ENCODE peak calls at places on chromosomes 4 and X, in eight cellular contexts. Y, U, A, M, T, S, L and Q are unnamed samples.

GRCh38 chr4:169945636-169946035 is 80.6 kb downstream of the MFAP3L start:
- DNase-seq in A (no peak), L (no peak), M (no peak), T (no peak), U (no peak), Y (no peak), S (no peak), Q (no peak)

GRCh38 chr4:85475631-85476233 is 782 bp downstream of the ARHGAP24 start:
- DNase-seq in L (peak; percentile 66), T (no peak), A (peak; percentile 42), U (peak; percentile 37), Y (peak; percentile 32), M (peak; percentile 47), S (no peak), Q (no peak)

GRCh38 chr4:37383579-37384229 is 139.2 kb downstream of the NWD2 start:
- DNase-seq in T (no peak), A (peak; percentile 14), S (peak; percentile 36), M (no peak), U (peak; percentile 25), L (peak; percentile 52), Y (peak; percentile 50), Q (peak; percentile 25)

GRCh38 chr4:69833251-69833650 is 26.7 kb downstream of the SULT1E1 start:
- DNase-seq in L (no peak), U (no peak), A (no peak), M (no peak), Y (peak; percentile 52), S (no peak), T (no peak), Q (no peak)

GRCh38 chr4:116016201-116016600 is 902.8 kb upstream of the NDST4 start:
- DNase-seq in S (peak; percentile 60), L (no peak), U (peak; percentile 86), Y (peak; percentile 98), T (no peak), M (no peak), A (no peak), Q (no peak)

GRCh38 chr4:182918044-182918607 is 940 bp upstream of the DCTD start:
- DNase-seq in A (no peak), S (no peak), T (no peak), L (no peak), M (no peak), U (no peak), Y (peak; percentile 27), Q (no peak)

GRCh38 chr4:142683503-142683902 is 162.6 kb downstream of the INPP4B start:
- DNase-seq in U (no peak), Y (peak; percentile 83), A (no peak), S (no peak), T (no peak), L (no peak), M (no peak), Q (no peak)

GRCh38 chr4:40264497-40264896 is 67.7 kb downstream of the RHOH start:
- DNase-seq in A (peak; percentile 25), S (no peak), Y (peak; percentile 87), T (no peak), U (no peak), M (no peak), L (no peak), Q (no peak)

GRCh38 chr4:22253431-22253830 is 262.4 kb downstream of the ADGRA3 start:
- DNase-seq in Y (no peak), T (no peak), M (no peak), A (no peak), U (no peak), L (no peak), S (no peak), Q (no peak)

GRCh38 chr4:184400375-184400870 is 73.9 kb downstream of the IRF2 start:
- DNase-seq in M (no peak), U (no peak), T (no peak), S (peak; percentile 15), L (no peak), Y (peak; percentile 89), A (peak; percentile 58), Q (no peak)

GRCh38 chr4:74428278-74428677 is 16.7 kb upstream of the AREG start:
- DNase-seq in M (no peak), A (no peak), T (no peak), S (no peak), U (no peak), Y (peak; percentile 88), L (no peak), Q (no peak)

GRCh38 chr4:140633951-140634350 is 65.2 kb upstream of the UCP1 start:
- DNase-seq in T (no peak), Y (no peak), M (no peak), U (no peak), A (no peak), L (no peak), S (no peak), Q (no peak)

GRCh38 chrX:55919367-55920221 is 202.0 kb downstream of the RRAGB start:
- DNase-seq in U (no peak), T (no peak), S (no peak), L (no peak), M (peak; percentile 22), A (no peak), Y (no peak), Q (no peak)

GRCh38 chrX:25941087-25941486 is 197.1 kb upstream of the MAGEB18 start:
- DNase-seq in M (no peak), U (no peak), A (no peak), S (no peak), L (no peak), Y (peak; percentile 86), T (no peak), Q (no peak)

GRCh38 chrX:53678667-53679066 is 7.9 kb downstream of the HUWE1 start:
- DNase-seq in L (no peak), M (no peak), U (no peak), Y (peak; percentile 19), T (no peak), S (no peak), A (peak; percentile 41), Q (no peak)

GRCh38 chrX:105645667-105646354 is 176.5 kb upstream of the NRK start:
- DNase-seq in Y (peak; percentile 66), L (no peak), U (no peak), M (no peak), S (no peak), T (no peak), A (no peak), Q (no peak)

GRCh38 chr4:95362906-95363578 is 185.7 kb downstream of the UNC5C start:
- DNase-seq in A (peak; percentile 18), L (no peak), Y (peak; percentile 4), U (no peak), T (no peak), S (no peak), M (no peak), Q (peak; percentile 2)

GRCh38 chr4:68950033-68950432 is 1.6 kb downstream of the UGT2A3 start:
- DNase-seq in L (no peak), S (no peak), A (no peak), M (no peak), T (no peak), U (no peak), Y (no peak), Q (no peak)

GRCh38 chr4:11624370-11624769 is 195.7 kb upstream of the HS3ST1 start:
- DNase-seq in U (no peak), L (no peak), Y (peak; percentile 95), S (peak; percentile 36), M (no peak), A (no peak), T (no peak), Q (no peak)

GRCh38 chr4:52873191-52873590 is 11.1 kb downstream of the RASL11B start:
- DNase-seq in M (no peak), Y (no peak), U (peak; percentile 47), A (no peak), S (no peak), L (no peak), T (no peak), Q (peak; percentile 88)

GRCh38 chr4:159052315-159052714 is 50.6 kb upstream of the RAPGEF2 start:
- DNase-seq in L (no peak), Y (no peak), A (no peak), T (no peak), U (no peak), S (no peak), M (no peak), Q (no peak)

GRCh38 chrX:42530027-42530426 is 247.9 kb downstream of the PPP1R2C start:
- DNase-seq in T (no peak), M (no peak), U (no peak), A (no peak), Y (peak; percentile 83), S (no peak), L (no peak), Q (no peak)

GRCh38 chr4:122003335-122003734 is 51.5 kb upstream of the TRPC3 start:
- DNase-seq in T (no peak), A (peak; percentile 65), U (no peak), M (no peak), L (no peak), S (peak; percentile 48), Y (peak; percentile 30), Q (peak; percentile 39)

GRCh38 chr4:36399762-36400353 is 118.4 kb downstream of the DTHD1 start:
- DNase-seq in M (no peak), A (peak; percentile 6), L (no peak), Y (peak; percentile 53), U (peak; percentile 26), T (peak; percentile 43), S (peak; percentile 46), Q (no peak)

GRCh38 chr4:121728066-121728465 is 31.3 kb upstream of the ANXA5 start:
- DNase-seq in Y (peak; percentile 88), S (no peak), T (no peak), A (peak; percentile 42), M (no peak), L (no peak), U (no peak), Q (no peak)

GRCh38 chr4:33780952-33781655 is 2463.2 kb downstream of the ARAP2 start:
- DNase-seq in T (no peak), L (no peak), M (no peak), U (no peak), A (peak; percentile 32), Y (peak; percentile 14), S (peak; percentile 60), Q (no peak)

GRCh38 chr4:113547487-113548042 is 214.0 kb downstream of the CAMK2D start:
- DNase-seq in Y (peak; percentile 99), S (peak; percentile 96), T (peak; percentile 90), A (peak; percentile 93), L (peak; percentile 86), U (peak; percentile 92), M (peak; percentile 92), Q (peak; percentile 51)

GRCh38 chr4:10590896-10591295 is 93.7 kb downstream of the CLNK start:
- DNase-seq in M (no peak), U (no peak), Y (peak; percentile 57), S (no peak), L (no peak), A (no peak), T (no peak), Q (no peak)

GRCh38 chr4:859496-859895 is 33.6 kb upstream of the CPLX1 start:
- DNase-seq in A (no peak), U (no peak), L (no peak), Y (no peak), M (no peak), T (no peak), S (no peak), Q (no peak)